ENCODE peak calls at places on chromosomes 11 and 22, in ten cellular contexts. B, H, C, E, Y, W, L, A, R and Q are unnamed samples.

GRCh38 chr22:21823740-21824438 is 43.6 kb downstream of the MAPK1 start:
- DNase-seq in B (peak), H (no peak), C (peak), E (peak), Y (no peak), W (no peak), L (peak), A (no peak), R (peak), Q (no peak)

GRCh38 chr11:61904539-61905048 is 12.8 kb downstream of the RAB3IL1 start:
- DNase-seq in B (no peak), H (no peak), C (peak), E (no peak), Y (peak), W (no peak), L (no peak), A (no peak), R (no peak), Q (no peak)

GRCh38 chr11:129973809-129974208 is 28.8 kb downstream of the PRDM10 start:
- DNase-seq in B (no peak), H (no peak), C (no peak), E (no peak), Y (no peak), W (no peak), L (peak), A (no peak), R (peak), Q (no peak)

GRCh38 chr11:42161886-42162285 is 702.4 kb upstream of the LRRC4C start:
- DNase-seq in B (peak), H (no peak), C (no peak), E (no peak), Y (no peak), W (no peak), L (peak), A (no peak), R (peak), Q (no peak)

GRCh38 chr22:25835348-25835747 is 93.4 kb downstream of the MYO18B start:
- DNase-seq in B (no peak), H (no peak), C (no peak), E (no peak), Y (no peak), W (no peak), L (no peak), A (no peak), R (no peak), Q (no peak)

GRCh38 chr11:64765291-64765803 is 5.6 kb upstream of the PYGM start:
- DNase-seq in B (no peak), H (no peak), C (no peak), E (no peak), Y (no peak), W (no peak), L (no peak), A (no peak), R (no peak), Q (no peak)

GRCh38 chr22:41177040-41177625 is 28.0 kb upstream of the L3MBTL2 start:
- DNase-seq in B (no peak), H (no peak), C (no peak), E (no peak), Y (peak), W (no peak), L (no peak), A (no peak), R (no peak), Q (no peak)

GRCh38 chr11:110305169-110306018 is 9.0 kb upstream of the RDX start:
- DNase-seq in B (no peak), H (peak), C (peak), E (no peak), Y (no peak), W (no peak), L (no peak), A (no peak), R (peak), Q (no peak)

GRCh38 chr11:126914941-126915340 is 85.6 kb downstream of the KIRREL3 start:
- DNase-seq in B (peak), H (no peak), C (no peak), E (peak), Y (no peak), W (no peak), L (no peak), A (no peak), R (peak), Q (no peak)

GRCh38 chr11:113664981-113665710 is 41.0 kb downstream of the TMPRSS5 start:
- DNase-seq in B (no peak), H (peak), C (no peak), E (no peak), Y (no peak), W (no peak), L (no peak), A (no peak), R (no peak), Q (no peak)

GRCh38 chr22:44834065-44834464 is 81.7 kb downstream of the ARHGAP8 start:
- DNase-seq in B (no peak), H (no peak), C (no peak), E (no peak), Y (no peak), W (no peak), L (no peak), A (no peak), R (no peak), Q (no peak)

GRCh38 chr11:76339217-76339616 is 41.7 kb downstream of the THAP12 start:
- DNase-seq in B (peak), H (no peak), C (peak), E (no peak), Y (no peak), W (no peak), L (no peak), A (no peak), R (peak), Q (no peak)

GRCh38 chr11:30049214-30049613 is 32.4 kb upstream of the KCNA4 start:
- DNase-seq in B (no peak), H (no peak), C (no peak), E (no peak), Y (no peak), W (no peak), L (no peak), A (no peak), R (no peak), Q (no peak)

GRCh38 chr22:18931905-18932652 is 4.0 kb downstream of the PRODH start:
- DNase-seq in B (no peak), H (no peak), C (no peak), E (no peak), Y (no peak), W (no peak), L (no peak), A (no peak), R (no peak), Q (no peak)

GRCh38 chr11:84566681-84567080 is 1060.5 kb downstream of the DLG2 start:
- DNase-seq in B (no peak), H (no peak), C (no peak), E (no peak), Y (no peak), W (no peak), L (no peak), A (no peak), R (no peak), Q (no peak)

GRCh38 chr22:28557184-28557583 is 122.5 kb downstream of the TTC28 start:
- DNase-seq in B (no peak), H (no peak), C (no peak), E (no peak), Y (no peak), W (no peak), L (no peak), A (no peak), R (no peak), Q (no peak)

GRCh38 chr11:74138572-74138971 is 32.2 kb downstream of the C2CD3 start:
- DNase-seq in B (peak), H (peak), C (peak), E (peak), Y (no peak), W (peak), L (peak), A (peak), R (peak), Q (no peak)

DNA sequence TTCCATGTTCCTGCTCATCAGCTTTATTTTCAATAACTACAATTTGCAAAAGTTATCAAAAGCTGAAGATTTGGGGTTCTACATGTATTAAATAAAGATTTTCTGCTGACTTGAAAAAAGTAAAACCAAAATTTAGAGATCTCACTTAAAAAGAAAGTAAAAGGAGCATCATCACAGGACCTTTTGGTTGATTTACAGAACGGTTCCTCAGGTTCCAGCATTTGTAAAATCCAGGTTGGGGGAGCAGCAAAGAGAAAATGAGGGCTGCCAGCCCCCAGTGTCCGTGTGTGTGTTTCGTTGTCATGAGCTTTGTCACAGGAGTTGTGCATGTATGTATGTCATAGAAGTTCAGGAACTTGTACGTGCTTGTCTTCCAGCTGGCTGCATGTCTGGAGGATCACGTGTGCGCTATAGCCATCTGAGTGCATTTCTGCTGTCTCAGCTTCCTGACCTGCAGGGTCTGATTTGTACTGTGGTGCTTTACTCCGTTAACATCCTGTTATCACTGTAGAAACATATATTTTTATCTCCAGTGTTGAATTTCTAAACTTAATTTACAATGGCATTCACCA is 15.8 kb downstream of the MOV10L1 start:
- DNase-seq in B (peak), H (no peak), C (peak), E (peak), Y (no peak), W (no peak), L (peak), A (no peak), R (peak), Q (no peak)
- H3K4me3 ChIP-seq in B (no peak), H (no peak), C (no peak), E (no peak), Y (no peak), W (no peak), L (no peak), A (no peak), R (no peak), Q (no peak)

GRCh38 chr22:20786048-20786447 is 12.1 kb downstream of the SERPIND1 start:
- DNase-seq in B (no peak), H (no peak), C (no peak), E (no peak), Y (no peak), W (no peak), L (no peak), A (no peak), R (no peak), Q (no peak)
- TF ChIP-seq CTCF in B (no peak), H (no peak), C (no peak), E (no peak), Y (no peak), W (no peak), L (no peak), A (no peak), R (no peak), Q (no peak)

DNA sequence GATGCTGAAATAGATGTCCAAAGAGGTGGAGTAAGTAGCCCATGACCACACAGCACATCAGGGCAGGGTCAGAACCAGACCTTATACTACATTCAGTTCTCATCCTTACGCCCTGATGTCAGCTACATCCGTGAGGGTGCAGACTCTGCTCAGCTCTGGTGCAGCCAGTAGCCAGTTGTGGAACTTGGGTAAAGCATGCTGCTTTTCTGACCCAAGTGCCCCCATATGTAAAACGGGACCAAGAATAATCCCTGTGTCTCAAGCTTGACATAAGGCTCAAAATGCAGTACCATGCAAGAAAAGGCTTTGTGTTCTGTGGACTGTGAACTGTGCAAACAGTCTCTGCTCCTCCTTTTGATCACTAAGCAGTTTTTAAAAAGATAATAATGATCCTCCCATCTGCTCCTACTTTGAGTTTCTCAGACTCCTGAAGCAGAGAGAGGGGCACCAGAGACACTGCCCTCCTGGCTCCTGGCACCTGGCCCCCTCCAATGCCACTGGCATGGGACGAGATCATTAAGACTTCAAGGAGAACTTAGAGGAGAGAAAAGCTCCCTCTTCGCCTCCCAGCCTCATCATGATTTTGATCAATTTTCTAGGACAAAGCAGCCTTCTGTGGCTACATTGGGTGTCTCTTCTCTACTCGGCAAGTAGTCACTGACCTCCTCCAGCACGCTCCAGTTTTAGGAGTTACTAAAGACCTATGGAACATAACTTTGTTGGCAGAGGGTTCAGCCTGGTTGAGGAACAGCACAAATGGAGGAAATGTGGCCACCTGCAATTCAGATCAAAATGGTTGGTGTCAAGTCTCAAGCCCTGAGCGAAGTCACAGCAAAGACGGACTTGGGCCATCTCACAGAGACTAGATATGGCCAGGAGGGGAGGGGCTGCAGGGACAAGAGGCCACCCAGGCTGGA is 23.9 kb downstream of the IL10RA start:
- DNase-seq in B (no peak), H (no peak), C (no peak), E (no peak), Y (no peak), W (no peak), L (no peak), A (no peak), R (no peak), Q (no peak)
- H3K4me3 ChIP-seq in B (no peak), H (no peak), C (no peak), E (no peak), Y (no peak), W (no peak), L (no peak), A (no peak), R (no peak), Q (no peak)

GRCh38 chr22:36323182-36323854 is 64.4 kb downstream of the MYH9 start:
- DNase-seq in B (peak), H (no peak), C (peak), E (peak), Y (peak), W (no peak), L (peak), A (peak), R (peak), Q (no peak)
- TF ChIP-seq CTCF in B (no peak), H (no peak), C (no peak), E (peak), Y (no peak), W (no peak), L (no peak), A (no peak), R (no peak), Q (no peak)

GRCh38 chr11:63007920-63008319 is 7.7 kb downstream of the SLC22A8 start:
- DNase-seq in B (no peak), H (no peak), C (no peak), E (no peak), Y (no peak), W (no peak), L (no peak), A (no peak), R (no peak), Q (no peak)
- H3K4me3 ChIP-seq in B (no peak), H (no peak), C (no peak), E (no peak), Y (no peak), W (no peak), L (no peak), A (no peak), R (no peak), Q (no peak)

GRCh38 chr11:16604784-16605439 is 133.5 kb upstream of the C11orf58 start:
- DNase-seq in B (no peak), H (no peak), C (peak), E (peak), Y (peak), W (no peak), L (peak), A (peak), R (no peak), Q (no peak)
- TF ChIP-seq CTCF in B (no peak), H (no peak), C (no peak), E (no peak), Y (no peak), W (no peak), L (no peak), A (no peak), R (no peak), Q (no peak)

GRCh38 chr22:37519268-37520195 is at the start of gene CARD10:
- DNase-seq in B (no peak), H (peak), C (peak), E (no peak), Y (peak), W (no peak), L (no peak), A (no peak), R (no peak), Q (no peak)

GRCh38 chr22:37520754-37521153 is 1.5 kb upstream of the CARD10 start:
- DNase-seq in B (no peak), H (no peak), C (no peak), E (no peak), Y (peak), W (no peak), L (no peak), A (no peak), R (no peak), Q (no peak)

GRCh38 chr22:37516456-37516855 is 2.8 kb downstream of the CARD10 start:
- DNase-seq in B (no peak), H (no peak), C (no peak), E (no peak), Y (no peak), W (no peak), L (no peak), A (no peak), R (no peak), Q (no peak)

GRCh38 chr22:37517826-37518450 is 1.3 kb downstream of the CARD10 start:
- DNase-seq in B (no peak), H (no peak), C (no peak), E (no peak), Y (peak), W (no peak), L (no peak), A (no peak), R (no peak), Q (no peak)

DNA sequence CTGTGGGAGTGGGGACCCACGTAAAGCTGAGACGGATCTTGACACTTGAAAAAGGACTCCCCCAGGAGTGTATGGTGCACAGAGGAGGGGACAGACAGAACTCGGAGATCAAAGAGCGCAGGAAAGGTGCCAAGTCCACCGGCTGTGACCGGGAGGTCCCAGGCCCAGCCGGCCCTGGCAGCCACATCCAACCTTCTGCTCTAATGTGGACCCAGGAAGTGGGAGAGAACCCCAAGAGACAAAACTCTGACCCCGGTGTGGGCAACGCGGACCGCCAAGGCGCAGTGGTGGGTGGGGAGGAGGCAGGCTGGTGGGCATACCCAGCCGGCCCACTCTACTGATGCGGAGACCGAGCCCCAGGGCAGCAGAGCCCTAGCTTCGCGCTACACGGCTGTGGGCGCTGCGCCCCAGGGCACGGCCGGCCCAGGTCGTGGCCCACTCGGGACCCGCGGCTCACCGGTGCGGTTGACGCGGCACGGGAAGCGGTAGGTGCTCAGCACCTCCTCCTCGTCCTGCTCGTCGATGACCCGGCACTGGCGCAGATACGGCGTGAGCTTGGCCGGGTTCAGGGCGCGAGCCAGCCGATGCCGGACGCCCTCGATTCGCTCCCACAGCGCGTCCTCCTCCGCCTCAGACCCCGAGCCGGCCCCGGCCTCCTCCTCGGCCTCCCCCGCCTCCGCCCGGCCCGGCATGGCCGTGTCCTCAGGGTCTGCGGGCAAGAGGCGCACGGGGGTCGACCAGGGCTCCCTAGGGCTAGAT is 527 bp downstream of the CARD10 start:
- DNase-seq in B (no peak), H (no peak), C (peak), E (no peak), Y (peak), W (no peak), L (no peak), A (no peak), R (no peak), Q (no peak)
- H3K4me3 ChIP-seq in B (peak), H (peak), C (peak), E (peak), Y (peak), W (peak), L (peak), A (peak), R (peak), Q (no peak)

GRCh38 chr11:86157797-86158378 is 86.7 kb upstream of the EED start:
- DNase-seq in B (no peak), H (no peak), C (no peak), E (no peak), Y (no peak), W (no peak), L (no peak), A (no peak), R (no peak), Q (no peak)
- TF ChIP-seq CTCF in B (no peak), H (no peak), C (no peak), E (no peak), Y (no peak), W (no peak), L (no peak), A (no peak), R (no peak), Q (no peak)